ENCODE peak calls at places on chromosome 10, in six cellular contexts. One of them, this sample, is unnamed. For H3K36me3 and H3K27me3, the result is how much of the 10 kb centered on the place peaks cover.

GRCh38 chr10:1117651-1118050 is 61.5 kb downstream of the WDR37 start:
- DNase-seq in hepatocyte: no peak
- DNase-seq in left lung: no peak
- DNase-seq in mesenchymal stem cell: no peak
- DNase-seq in upper lobe of right lung: no peak
- DNase-seq in aorta: no peak
- DNase-seq in this sample: no peak

GRCh38 chr10:88386204-88386877 is 196.8 kb downstream of the RNLS start:
- DNase-seq in hepatocyte: peak
- DNase-seq in left lung: no peak
- DNase-seq in mesenchymal stem cell: no peak
- DNase-seq in upper lobe of right lung: no peak
- DNase-seq in aorta: no peak
- DNase-seq in this sample: no peak

GRCh38 chr10:84360634-84361365 is 32.4 kb downstream of the CCSER2 start:
- DNase-seq in hepatocyte: no peak
- DNase-seq in left lung: no peak
- DNase-seq in mesenchymal stem cell: peak
- DNase-seq in upper lobe of right lung: no peak
- DNase-seq in aorta: no peak
- DNase-seq in this sample: no peak

GRCh38 chr10:32141018-32141807 is 85.0 kb upstream of the KIF5B start:
- DNase-seq in hepatocyte: no peak
- DNase-seq in left lung: no peak
- DNase-seq in mesenchymal stem cell: peak
- DNase-seq in upper lobe of right lung: no peak
- DNase-seq in aorta: no peak
- DNase-seq in this sample: no peak

GRCh38 chr10:48463318-48464003 is 141.4 kb downstream of the ARHGAP22 start:
- DNase-seq in hepatocyte: peak
- DNase-seq in left lung: no peak
- DNase-seq in mesenchymal stem cell: peak
- DNase-seq in upper lobe of right lung: peak
- DNase-seq in aorta: peak
- DNase-seq in this sample: no peak

GRCh38 chr10:84254552-84255137 is 9.8 kb downstream of the RGR start:
- DNase-seq in hepatocyte: no peak
- DNase-seq in left lung: no peak
- DNase-seq in mesenchymal stem cell: no peak
- DNase-seq in upper lobe of right lung: no peak
- DNase-seq in aorta: no peak
- DNase-seq in this sample: no peak

GRCh38 chr10:59057350-59057749 is 119.1 kb upstream of the PHYHIPL start:
- DNase-seq in hepatocyte: no peak
- DNase-seq in left lung: no peak
- DNase-seq in mesenchymal stem cell: no peak
- DNase-seq in upper lobe of right lung: no peak
- DNase-seq in aorta: no peak
- DNase-seq in this sample: no peak

GRCh38 chr10:370222-370825 is 235.1 kb downstream of the ZMYND11 start:
- DNase-seq in hepatocyte: no peak
- DNase-seq in left lung: no peak
- DNase-seq in mesenchymal stem cell: peak
- DNase-seq in upper lobe of right lung: no peak
- DNase-seq in aorta: no peak
- DNase-seq in this sample: no peak

GRCh38 chr10:97497572-97498075 is 598 bp downstream of the MMS19 start:
- DNase-seq in hepatocyte: peak
- DNase-seq in left lung: peak
- DNase-seq in mesenchymal stem cell: peak
- DNase-seq in upper lobe of right lung: peak
- DNase-seq in aorta: peak
- DNase-seq in this sample: peak

GRCh38 chr10:125407000-125407502 is 246.7 kb upstream of the CTBP2 start:
- DNase-seq in hepatocyte: peak
- DNase-seq in left lung: no peak
- DNase-seq in mesenchymal stem cell: no peak
- DNase-seq in upper lobe of right lung: no peak
- DNase-seq in aorta: no peak
- DNase-seq in this sample: no peak

GRCh38 chr10:124262249-124262865 is 156.4 kb downstream of the OAT start:
- DNase-seq in hepatocyte: no peak
- DNase-seq in left lung: peak
- DNase-seq in mesenchymal stem cell: no peak
- DNase-seq in upper lobe of right lung: no peak
- DNase-seq in aorta: no peak
- DNase-seq in this sample: no peak

GRCh38 chr10:28677889-28678686 is 767 bp downstream of the BAMBI start:
- DNase-seq in hepatocyte: peak
- DNase-seq in left lung: peak
- DNase-seq in mesenchymal stem cell: peak
- DNase-seq in upper lobe of right lung: peak
- DNase-seq in aorta: peak
- DNase-seq in this sample: peak

GRCh38 chr10:77157248-77158019 is 480.2 kb downstream of the KCNMA1 start:
- DNase-seq in hepatocyte: peak
- DNase-seq in left lung: no peak
- DNase-seq in mesenchymal stem cell: no peak
- DNase-seq in upper lobe of right lung: no peak
- DNase-seq in aorta: no peak
- DNase-seq in this sample: no peak

GRCh38 chr10:34520084-34520483 is 295.0 kb downstream of the PARD3 start:
- DNase-seq in hepatocyte: no peak
- DNase-seq in left lung: no peak
- DNase-seq in mesenchymal stem cell: no peak
- DNase-seq in upper lobe of right lung: no peak
- DNase-seq in aorta: no peak
- DNase-seq in this sample: no peak

GRCh38 chr10:14822879-14823755 is 14.7 kb downstream of the CDNF start:
- DNase-seq in hepatocyte: peak
- DNase-seq in left lung: no peak
- DNase-seq in mesenchymal stem cell: peak
- DNase-seq in upper lobe of right lung: no peak
- DNase-seq in aorta: no peak
- DNase-seq in this sample: no peak

GRCh38 chr10:35306852-35307251 is 29.5 kb upstream of the CCNY start:
- DNase-seq in hepatocyte: peak
- DNase-seq in left lung: no peak
- DNase-seq in mesenchymal stem cell: no peak
- DNase-seq in upper lobe of right lung: peak
- DNase-seq in aorta: no peak
- DNase-seq in this sample: peak

GRCh38 chr10:124983321-124983720 is 41.4 kb downstream of the ZRANB1 start:
- DNase-seq in hepatocyte: no peak
- DNase-seq in left lung: no peak
- DNase-seq in mesenchymal stem cell: no peak
- DNase-seq in upper lobe of right lung: no peak
- DNase-seq in aorta: no peak
- DNase-seq in this sample: no peak

GRCh38 chr10:112404612-112405011 is 30.7 kb downstream of the ACSL5 start:
- DNase-seq in hepatocyte: peak
- DNase-seq in left lung: no peak
- DNase-seq in mesenchymal stem cell: no peak
- DNase-seq in upper lobe of right lung: no peak
- DNase-seq in aorta: no peak
- DNase-seq in this sample: no peak

GRCh38 chr10:14571866-14572507 is 202.7 kb downstream of the FAM107B start:
- DNase-seq in hepatocyte: peak
- DNase-seq in left lung: no peak
- DNase-seq in mesenchymal stem cell: peak
- DNase-seq in upper lobe of right lung: peak
- DNase-seq in aorta: peak
- DNase-seq in this sample: peak

DNA sequence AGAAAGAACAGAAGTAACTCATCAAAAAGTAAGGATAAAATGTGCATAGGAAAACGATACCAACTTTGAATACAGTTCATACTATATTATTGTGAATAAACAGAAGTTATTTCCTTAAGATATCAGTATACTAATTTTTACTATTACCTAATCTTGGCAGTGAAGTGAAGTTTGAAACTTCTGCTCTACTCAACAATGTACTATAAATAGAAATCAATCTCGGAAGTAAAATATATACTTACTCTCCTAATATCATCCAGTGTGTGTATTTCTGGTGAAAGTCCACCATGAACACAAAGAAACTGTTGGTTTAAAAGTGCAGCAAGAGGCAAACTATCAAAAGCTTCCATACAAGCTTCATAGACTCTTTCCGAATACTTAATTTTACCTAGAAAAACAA is 24.6 kb downstream of the PPP3CB start:
- DNase-seq in hepatocyte: no peak
- DNase-seq in left lung: no peak
- DNase-seq in mesenchymal stem cell: no peak
- DNase-seq in upper lobe of right lung: no peak
- DNase-seq in aorta: no peak
- DNase-seq in this sample: no peak
- H3K36me3 ChIP-seq in hepatocyte: under half
- H3K36me3 ChIP-seq in left lung: under half
- H3K36me3 ChIP-seq in mesenchymal stem cell: half or more
- H3K36me3 ChIP-seq in upper lobe of right lung: half or more
- H3K36me3 ChIP-seq in aorta: under half
- H3K36me3 ChIP-seq in this sample: half or more

GRCh38 chr10:75405201-75406143 is 3.9 kb upstream of the ZNF503 start:
- DNase-seq in hepatocyte: peak
- DNase-seq in left lung: peak
- DNase-seq in mesenchymal stem cell: no peak
- DNase-seq in upper lobe of right lung: peak
- DNase-seq in aorta: no peak
- DNase-seq in this sample: peak
- H3K27me3 ChIP-seq in hepatocyte: under half
- H3K27me3 ChIP-seq in left lung: half or more
- H3K27me3 ChIP-seq in mesenchymal stem cell: half or more
- H3K27me3 ChIP-seq in upper lobe of right lung: under half
- H3K27me3 ChIP-seq in aorta: under half
- H3K27me3 ChIP-seq in this sample: under half

DNA sequence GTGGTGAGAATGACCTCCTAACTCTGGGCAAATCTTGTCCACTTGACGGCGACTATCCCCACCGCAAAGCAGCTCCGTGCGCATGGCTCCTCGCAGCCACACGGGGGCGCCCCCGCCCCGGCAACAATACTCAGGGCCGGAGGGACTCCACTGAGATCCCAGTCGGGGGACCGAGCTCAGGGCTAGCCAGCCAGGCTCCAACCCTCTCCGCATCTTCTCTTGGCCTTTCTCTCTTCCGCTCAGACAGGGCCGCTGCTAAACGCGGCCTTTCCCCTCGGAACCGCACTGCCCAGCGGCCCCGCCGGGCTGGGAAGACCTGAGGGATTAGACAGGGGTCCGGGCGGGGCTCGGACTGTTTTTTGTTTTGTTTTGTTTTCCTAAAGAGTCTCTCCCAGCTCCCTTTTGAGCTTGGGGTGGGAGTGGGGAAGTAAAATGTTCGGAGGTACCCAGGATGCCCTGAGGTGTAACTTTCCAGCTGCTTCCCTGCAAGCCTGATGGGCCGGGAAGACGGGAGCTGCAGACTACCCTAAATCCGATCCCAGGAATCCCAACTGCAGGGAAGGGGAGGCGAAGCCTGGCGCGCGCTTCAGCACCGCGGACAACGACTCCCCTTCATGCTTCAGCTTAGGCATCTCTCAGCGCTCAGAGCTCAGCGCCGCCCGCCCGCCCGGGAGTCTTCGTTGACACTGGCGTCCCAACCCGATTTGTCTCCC is 2.7 kb downstream of the KCNIP2 start:
- DNase-seq in hepatocyte: peak
- DNase-seq in left lung: peak
- DNase-seq in mesenchymal stem cell: peak
- DNase-seq in upper lobe of right lung: peak
- DNase-seq in aorta: peak
- DNase-seq in this sample: peak
- H3K4me3 ChIP-seq in hepatocyte: no peak
- H3K4me3 ChIP-seq in left lung: no peak
- H3K4me3 ChIP-seq in mesenchymal stem cell: peak
- H3K4me3 ChIP-seq in upper lobe of right lung: peak
- H3K4me3 ChIP-seq in aorta: no peak
- H3K4me3 ChIP-seq in this sample: peak

DNA sequence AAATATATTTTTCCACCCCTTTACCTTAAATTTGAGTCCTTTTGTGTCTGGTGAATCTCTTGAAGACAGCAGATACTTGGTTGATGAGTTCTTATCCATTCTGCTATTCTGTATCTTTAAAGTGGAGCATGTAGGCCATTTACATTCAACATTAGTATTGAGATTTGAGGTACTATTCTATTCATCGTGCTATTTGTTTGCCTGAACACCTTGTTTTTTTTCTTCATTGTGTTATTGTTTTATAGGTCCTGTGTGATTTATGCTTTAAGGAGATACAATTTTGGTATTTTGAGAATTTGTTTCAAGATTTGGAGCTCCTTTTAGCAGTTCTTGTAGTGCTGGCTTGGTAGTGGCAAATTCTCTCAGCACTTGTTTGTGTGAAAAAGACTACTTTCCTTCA is 29.9 kb downstream of the GDI2 start:
- DNase-seq in hepatocyte: no peak
- DNase-seq in left lung: no peak
- DNase-seq in mesenchymal stem cell: no peak
- DNase-seq in upper lobe of right lung: no peak
- DNase-seq in aorta: no peak
- DNase-seq in this sample: no peak
- H3K36me3 ChIP-seq in hepatocyte: under half
- H3K36me3 ChIP-seq in left lung: under half
- H3K36me3 ChIP-seq in mesenchymal stem cell: half or more
- H3K36me3 ChIP-seq in upper lobe of right lung: half or more
- H3K36me3 ChIP-seq in aorta: under half
- H3K36me3 ChIP-seq in this sample: half or more